ENCODE peak calls at places on chromosomes 3 and 15, in six cellular contexts. W is A549, L is GM12878, G is HepG2, J is SK-N-SH, F is K562. K is an unnamed sample.
A peak's percentile ranks its signal among the peaks of the same experiment; 100 is the strongest.

GRCh38 chr15:25333049-25333448 is 105.8 kb downstream of the UBE3A start:
- DNase-seq in W (no peak), L (no peak), G (no peak), J (no peak), F (no peak), K (no peak)

GRCh38 chr3:119790369-119790768 is 8.5 kb downstream of the NR1I2 start:
- DNase-seq in W (no peak), L (no peak), G (no peak), J (no peak), F (no peak), K (no peak)

GRCh38 chr3:114299421-114299820 is 5.6 kb downstream of the TIGIT start:
- DNase-seq in W (peak; percentile 79), L (no peak), G (peak; percentile 40), J (peak; percentile 57), F (peak; percentile 23), K (no peak)

GRCh38 chr15:71730277-71731144 is 79.8 kb upstream of the NR2E3 start:
- DNase-seq in W (peak; percentile 88), L (no peak), G (peak; percentile 50), J (peak; percentile 71), F (peak; percentile 55), K (peak; percentile 77)

GRCh38 chr3:172383306-172383796 is 64.9 kb downstream of the GHSR start:
- DNase-seq in W (no peak), L (no peak), G (no peak), J (no peak), F (no peak), K (no peak)

GRCh38 chr3:167078070-167078622 is 302.0 kb downstream of the ZBBX start:
- DNase-seq in W (no peak), L (no peak), G (no peak), J (no peak), F (no peak), K (no peak)

GRCh38 chr3:126537730-126538281 is 13.9 kb downstream of the CHST13 start:
- DNase-seq in W (no peak), L (no peak), G (no peak), J (no peak), F (no peak), K (no peak)

GRCh38 chr3:38829404-38829803 is 13.4 kb upstream of the SCN10A start:
- DNase-seq in W (no peak), L (no peak), G (peak; percentile 39), J (peak; percentile 14), F (peak; percentile 19), K (peak; percentile 89)

GRCh38 chr15:66948294-66948693 is 117.1 kb upstream of the SMAD3 start:
- DNase-seq in W (no peak), L (no peak), G (no peak), J (no peak), F (no peak), K (peak; percentile 50)

GRCh38 chr3:38122712-38123290 is 14.1 kb downstream of the ACAA1 start:
- DNase-seq in W (no peak), L (no peak), G (no peak), J (no peak), F (no peak), K (no peak)

GRCh38 chr3:27138562-27138961 is 230.6 kb downstream of the NEK10 start:
- DNase-seq in W (no peak), L (no peak), G (no peak), J (no peak), F (no peak), K (no peak)

GRCh38 chr3:149603126-149604074 is 54.4 kb downstream of the WWTR1 start:
- DNase-seq in W (peak; percentile 60), L (no peak), G (no peak), J (no peak), F (no peak), K (peak; percentile 82)

GRCh38 chr3:189227249-189227648 is 55.5 kb downstream of the TPRG1 start:
- DNase-seq in W (no peak), L (no peak), G (no peak), J (no peak), F (no peak), K (no peak)

GRCh38 chr3:42336103-42336502 is 70.1 kb upstream of the CCK start:
- DNase-seq in W (no peak), L (no peak), G (no peak), J (no peak), F (no peak), K (no peak)

GRCh38 chr3:196519738-196520122 is 4.6 kb upstream of the SMCO1 start:
- DNase-seq in W (no peak), L (no peak), G (no peak), J (no peak), F (no peak), K (no peak)

GRCh38 chr3:73418636-73419035 is 206.1 kb downstream of the PDZRN3 start:
- DNase-seq in W (no peak), L (no peak), G (no peak), J (no peak), F (no peak), K (no peak)

GRCh38 chr3:30544811-30545210 is 61.6 kb upstream of the TGFBR2 start:
- DNase-seq in W (peak; percentile 10), L (no peak), G (no peak), J (no peak), F (no peak), K (peak; percentile 93)

GRCh38 chr3:52892625-52893311 is 4.6 kb downstream of the STIMATE start:
- DNase-seq in W (no peak), L (peak; percentile 41), G (no peak), J (no peak), F (no peak), K (no peak)

GRCh38 chr3:136078421-136079364 is 113.2 kb downstream of the PPP2R3A start:
- DNase-seq in W (peak; percentile 6), L (no peak), G (peak; percentile 4), J (peak; percentile 15), F (peak; percentile 8), K (peak; percentile 38)

GRCh38 chr3:158168996-158169573 is 59.2 kb downstream of the RSRC1 start:
- DNase-seq in W (no peak), L (no peak), G (no peak), J (no peak), F (no peak), K (peak; percentile 21)

GRCh38 chr3:73511555-73511954 is 113.2 kb downstream of the PDZRN3 start:
- DNase-seq in W (no peak), L (no peak), G (no peak), J (no peak), F (no peak), K (no peak)

GRCh38 chr3:125054436-125055164 is 1.2 kb downstream of the HEG1 start:
- DNase-seq in W (peak; percentile 49), L (peak; percentile 62), G (peak; percentile 85), J (peak; percentile 61), F (no peak), K (peak; percentile 68)

GRCh38 chr3:71011565-71012287 is 571.8 kb downstream of the FOXP1 start:
- DNase-seq in W (no peak), L (peak; percentile 34), G (no peak), J (no peak), F (no peak), K (peak; percentile 44)

DNA sequence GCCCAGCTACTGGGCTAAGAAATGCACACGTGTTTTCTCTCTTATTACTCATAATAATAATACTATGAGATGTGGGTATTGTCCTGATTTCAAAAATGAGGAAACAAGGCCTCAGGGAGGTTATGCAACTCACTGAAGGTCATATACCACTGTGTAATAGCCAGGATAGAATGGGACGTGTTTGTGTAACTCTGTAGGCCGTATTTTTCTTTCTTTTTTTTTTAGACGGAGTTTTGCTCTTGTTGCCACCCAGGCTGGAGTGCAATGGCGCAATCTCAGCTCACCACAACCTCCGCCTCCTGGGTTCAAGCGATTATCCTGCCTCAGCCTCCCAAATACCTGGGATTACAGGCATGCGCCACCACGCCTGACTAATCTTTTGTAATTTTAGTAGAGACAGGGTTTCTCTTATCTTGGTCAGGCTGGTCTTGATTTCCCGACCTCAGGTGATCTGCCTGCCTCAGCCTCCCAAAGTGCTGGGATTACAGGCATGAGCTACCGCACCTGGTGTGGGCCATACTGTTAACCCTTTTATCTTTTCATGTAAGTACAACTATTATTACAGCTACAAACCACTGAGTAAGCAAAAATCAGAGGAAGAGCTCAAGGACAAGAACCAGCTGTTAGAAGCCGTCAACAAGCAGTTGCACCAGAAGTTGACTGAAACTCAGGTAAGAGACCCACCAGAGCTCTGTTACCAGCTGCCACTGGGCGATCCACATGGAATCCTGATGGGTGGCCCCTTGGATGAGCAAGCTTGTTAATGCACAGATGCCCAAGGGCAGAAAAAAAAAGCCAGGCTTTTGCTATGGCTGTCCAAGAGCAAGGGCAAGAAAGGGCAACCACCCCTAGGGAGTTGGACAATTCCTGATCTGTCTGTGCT is 6.7 kb downstream of the KNSTRN start:
- DNase-seq in W (no peak), L (no peak), G (peak; percentile 54), J (no peak), F (no peak), K (no peak)
- H3K27ac ChIP-seq in W (no peak overlapping the region), L (no peak overlapping the region), G (peak overlapping the region; percentile 45), J (no peak overlapping the region), F (no peak overlapping the region), K (no peak overlapping the region)

GRCh38 chr15:69460481-69460880 is 7.9 kb downstream of the RPLP1 start:
- DNase-seq in W (no peak), L (no peak), G (no peak), J (no peak), F (no peak), K (no peak)
- TF ChIP-seq SMC3 in W (no peak), L (no peak), G (no peak), J (no peak), F (no peak), K (no peak)

DNA sequence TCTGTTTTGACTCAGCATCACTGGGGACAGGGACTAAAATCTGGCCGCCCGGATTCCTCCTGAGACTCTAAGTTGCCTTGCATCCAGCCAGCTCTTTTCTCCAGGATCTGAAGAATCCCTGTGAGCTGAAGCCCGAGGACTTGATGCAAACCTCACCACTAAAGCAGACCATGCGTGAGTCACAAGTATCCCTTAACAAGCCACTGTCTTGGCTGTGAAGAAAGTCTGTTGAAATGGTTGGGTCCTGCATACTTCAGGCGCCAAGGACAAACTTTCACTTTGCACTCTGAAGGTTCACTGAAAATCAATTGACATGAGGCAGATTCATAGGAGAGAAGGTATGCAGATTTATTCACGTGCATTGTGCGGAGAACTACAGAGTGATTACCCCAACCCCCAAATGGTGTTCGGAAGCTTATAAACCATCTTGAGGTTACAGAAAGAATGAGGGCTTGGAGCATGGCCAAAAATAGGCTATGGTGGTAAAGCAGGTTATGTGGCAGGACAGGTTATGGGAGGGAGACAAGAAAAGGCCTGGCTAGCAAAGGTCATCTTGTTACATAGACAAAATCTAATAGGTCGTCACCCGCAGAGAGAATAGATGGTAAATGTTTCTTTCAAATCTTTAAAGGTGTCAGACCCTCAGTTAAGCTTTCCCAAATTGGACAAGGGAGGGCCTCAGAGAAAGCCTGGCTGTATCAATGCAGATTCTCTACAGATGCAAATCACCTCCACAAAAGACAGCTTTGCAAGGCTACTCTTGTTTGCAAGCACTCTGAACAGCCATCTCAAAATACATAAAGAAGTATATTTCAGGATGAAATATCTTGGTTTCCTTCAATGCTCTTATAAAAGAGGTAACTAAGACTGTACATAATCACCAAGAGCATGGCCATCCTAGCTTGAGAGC is 126.3 kb upstream of the PLAAT1 start:
- DNase-seq in W (no peak), L (no peak), G (no peak), J (no peak), F (no peak), K (no peak)
- H3K27ac ChIP-seq in W (no peak overlapping the region), L (no peak overlapping the region), G (no peak overlapping the region), J (no peak overlapping the region), F (no peak overlapping the region), K (no peak overlapping the region)

DNA sequence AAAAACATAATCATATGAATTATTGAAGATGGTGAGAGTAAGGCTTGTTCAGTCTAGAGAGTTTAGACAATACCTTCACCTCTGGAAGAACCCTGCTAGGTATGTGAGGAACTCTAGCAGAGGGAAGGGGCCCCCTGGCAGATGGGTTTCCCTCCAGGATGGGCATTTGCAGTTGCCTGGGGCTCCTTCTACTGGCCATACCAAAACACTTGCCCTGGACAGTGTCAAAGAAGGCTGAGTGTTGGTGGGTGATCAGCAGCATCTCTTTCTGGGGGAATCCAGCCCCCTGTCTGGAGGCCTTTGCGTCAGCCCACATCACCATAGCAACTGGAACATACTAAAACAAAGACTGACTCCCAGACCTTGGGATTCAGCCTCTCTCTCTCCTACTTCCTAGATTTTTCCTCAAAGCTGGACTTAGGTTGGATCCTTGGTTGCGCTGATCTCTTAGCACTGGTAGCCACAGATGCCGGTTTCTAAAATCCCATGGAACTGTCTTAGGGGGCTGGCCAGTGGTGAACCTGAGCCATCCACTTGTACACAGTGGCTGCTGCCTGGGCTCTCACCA is 8.2 kb downstream of the CEMIP start:
- DNase-seq in W (no peak), L (no peak), G (no peak), J (peak; percentile 25), F (no peak), K (peak; percentile 40)
- TF ChIP-seq SMC3 in W (no peak), L (no peak), G (no peak), J (no peak), F (no peak), K (no peak)